ENCODE peak calls at places on chromosomes 11 and 22, in five cellular contexts. O is A549, B is H1, Q is SK-N-SH, P is HepG2. U is an unnamed sample.

GRCh38 chr11:106668147-106668546 is 350.1 kb downstream of the GUCY1A2 start:
- DNase-seq in P (no peak), Q (no peak), B (no peak), O (no peak), U (peak)

GRCh38 chr11:70532728-70533127 is 134.4 kb downstream of the CTTN start:
- DNase-seq in Q (peak), P (no peak), O (no peak), B (no peak), U (peak)

GRCh38 chr22:49203091-49203862 is 624.4 kb downstream of the BRD1 start:
- DNase-seq in B (no peak), Q (peak), P (no peak), O (no peak), U (no peak)

GRCh38 chr22:28440517-28441366 is 238.9 kb downstream of the TTC28 start:
- DNase-seq in B (no peak), P (no peak), Q (peak), O (no peak), U (peak)

GRCh38 chr22:21632237-21632895 is at the start of gene CCDC116:
- DNase-seq in P (peak), O (peak), B (no peak), Q (peak), U (no peak)

GRCh38 chr22:38163844-38164577 is 17.6 kb downstream of the PLA2G6 start:
- DNase-seq in Q (peak), B (no peak), O (peak), P (peak), U (no peak)

GRCh38 chr11:34165786-34166557 is 60.5 kb downstream of the NAT10 start:
- DNase-seq in O (no peak), Q (peak), P (no peak), B (no peak), U (no peak)

GRCh38 chr22:21698430-21699329 is 32.9 kb downstream of the PPIL2 start:
- DNase-seq in O (no peak), P (no peak), Q (no peak), B (no peak), U (no peak)

GRCh38 chr11:1298695-1299492 is 10.5 kb downstream of the TOLLIP start:
- DNase-seq in B (no peak), Q (no peak), P (peak), O (peak), U (peak)

GRCh38 chr11:74257934-74258553 is 53.4 kb downstream of the P4HA3 start:
- DNase-seq in P (no peak), B (no peak), O (peak), Q (no peak), U (peak)

GRCh38 chr22:39254789-39255298 is 10.1 kb upstream of the PDGFB start:
- DNase-seq in P (no peak), B (no peak), O (peak), Q (no peak), U (peak)

GRCh38 chr11:104764718-104765045 is 133.6 kb downstream of the CASP12 start:
- DNase-seq in Q (no peak), B (no peak), P (no peak), O (no peak), U (peak)

GRCh38 chr11:35326266-35326879 is 93.0 kb downstream of the SLC1A2 start:
- DNase-seq in O (no peak), Q (no peak), B (no peak), P (no peak), U (no peak)

GRCh38 chr11:46369458-46370152 is 11.9 kb upstream of the MDK start:
- DNase-seq in Q (peak), B (no peak), O (peak), P (peak), U (peak)

GRCh38 chr11:6427516-6427915 is 8.6 kb upstream of the APBB1 start:
- DNase-seq in Q (no peak), P (no peak), O (no peak), B (no peak), U (no peak)

GRCh38 chr11:12159351-12160099 is 49.1 kb downstream of the MICAL2 start:
- DNase-seq in P (no peak), B (no peak), O (peak), Q (no peak), U (peak)

GRCh38 chr11:721913-722811 is 16.1 kb downstream of the EPS8L2 start:
- DNase-seq in O (no peak), Q (peak), P (no peak), B (no peak), U (no peak)

GRCh38 chr11:10908215-10908990 is 50.5 kb upstream of the ZBED5 start:
- DNase-seq in B (no peak), O (peak), Q (no peak), P (no peak), U (peak)

GRCh38 chr11:124086447-124086846 is 28.8 kb upstream of the VWA5A start:
- DNase-seq in B (no peak), Q (peak), O (no peak), P (no peak), U (no peak)

GRCh38 chr11:65414776-65415498 is 7.7 kb upstream of the NEAT1 start:
- DNase-seq in Q (no peak), B (no peak), P (no peak), O (no peak), U (peak)

GRCh38 chr11:118610220-118610772 is 2.9 kb downstream of the PHLDB1 start:
- DNase-seq in O (no peak), P (no peak), B (no peak), Q (no peak), U (no peak)

GRCh38 chr11:60853469-60853950 is 2.2 kb downstream of the PTGDR2 start:
- DNase-seq in P (no peak), O (no peak), B (no peak), Q (no peak), U (no peak)

GRCh38 chr11:115383431-115383830 is 120.8 kb downstream of the CADM1 start:
- DNase-seq in P (no peak), O (no peak), B (no peak), Q (no peak), U (peak)

DNA sequence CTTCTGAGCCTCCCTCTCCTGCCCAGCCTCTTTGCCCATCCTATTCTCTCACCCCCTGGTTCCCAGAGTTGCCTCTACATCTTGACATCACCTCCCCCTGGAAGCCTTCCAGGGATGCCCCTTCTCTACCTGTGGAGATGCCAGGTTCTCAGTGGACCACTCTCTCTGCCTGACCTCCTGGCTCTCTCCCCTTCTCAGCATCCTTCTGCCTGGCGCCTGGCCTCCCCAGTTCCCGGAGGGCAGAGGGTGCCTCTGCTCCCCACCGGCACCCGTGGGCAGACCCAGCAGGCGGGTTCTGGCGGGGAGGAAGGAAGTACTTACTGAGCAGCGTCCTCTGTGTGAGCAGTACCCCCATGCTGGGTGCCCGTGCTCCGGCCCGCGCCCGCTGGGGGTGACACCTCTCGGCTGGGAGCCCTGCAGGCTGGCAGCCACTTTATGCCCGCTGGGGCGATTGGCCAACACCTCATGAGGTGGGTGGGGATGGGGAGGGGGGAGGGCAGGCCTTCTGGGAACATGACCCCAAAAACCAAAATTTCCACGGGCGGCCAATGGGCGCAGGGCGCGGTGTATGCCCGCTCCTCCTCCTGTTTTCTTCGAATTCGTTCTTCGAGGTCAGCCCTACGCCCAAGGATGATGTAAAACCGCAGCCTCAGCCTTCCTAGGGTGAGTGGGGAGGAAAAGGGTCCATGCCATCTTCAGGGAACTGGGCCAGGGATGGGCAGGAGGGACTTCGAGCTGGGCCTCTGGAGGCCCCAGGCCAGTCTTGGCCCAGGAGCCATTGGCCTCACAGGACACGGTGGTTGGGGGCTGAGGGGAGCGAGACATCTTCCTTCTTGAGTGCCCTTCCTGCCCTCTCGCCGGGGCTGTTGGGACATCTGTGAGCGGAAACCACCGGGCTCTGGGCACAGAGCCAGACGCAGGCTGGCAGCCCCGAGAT is at the start of gene OSM:
- DNase-seq in P (no peak), Q (no peak), O (no peak), B (no peak), U (no peak)
- TF ChIP-seq RFX5 in P (no peak), Q (no peak), O (no peak), B (no peak), U (no peak)

DNA sequence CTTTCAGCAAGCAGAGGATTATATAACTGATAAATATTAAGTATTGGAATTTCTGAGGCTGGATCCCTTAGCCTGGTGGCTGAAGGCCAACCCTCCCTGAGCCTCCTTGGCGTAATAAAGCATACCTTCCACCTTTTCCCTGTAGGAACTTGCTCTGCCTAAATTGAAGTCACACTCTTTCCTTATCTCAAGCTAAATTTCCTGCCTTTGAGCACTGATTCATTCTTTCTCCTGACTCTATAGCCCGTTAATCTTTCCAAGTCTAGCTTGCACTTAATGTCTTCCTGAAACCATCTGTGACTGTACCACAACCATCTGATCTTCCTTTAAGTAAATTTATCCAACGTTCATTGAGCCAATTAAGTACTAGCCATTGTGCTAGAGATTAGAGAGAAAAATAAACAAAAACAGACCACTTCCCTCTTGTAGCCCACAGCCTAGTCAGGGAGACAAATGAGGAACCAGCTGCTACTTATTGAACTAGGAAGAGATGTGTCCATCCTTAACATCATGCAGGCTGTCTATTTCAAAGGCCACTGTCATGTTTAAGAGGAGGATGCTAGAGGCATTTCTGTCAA is 62.9 kb downstream of the GRK3 start:
- DNase-seq in Q (peak), B (no peak), P (no peak), O (no peak), U (peak)
- TF ChIP-seq RFX5 in Q (no peak), B (no peak), P (no peak), O (no peak), U (no peak)

GRCh38 chr11:18204771-18205170 is 31.8 kb downstream of the SAA4 start:
- DNase-seq in P (no peak), Q (no peak), B (no peak), O (no peak), U (no peak)

GRCh38 chr11:18209058-18209457 is 27.5 kb downstream of the SAA4 start:
- DNase-seq in O (no peak), Q (no peak), B (no peak), P (no peak), U (no peak)

GRCh38 chr11:18204220-18204619 is 31.6 kb downstream of the MRGPRX4 start:
- DNase-seq in Q (no peak), P (no peak), B (no peak), O (no peak), U (no peak)

GRCh38 chr11:18203723-18204122 is 31.1 kb downstream of the MRGPRX4 start:
- DNase-seq in B (no peak), P (peak), Q (peak), O (peak), U (peak)
- TF ChIP-seq RFX5 in B (no peak), P (no peak), Q (no peak), O (no peak), U (no peak)

GRCh38 chr11:13761712-13762111 is 93.2 kb downstream of the FAR1 start:
- DNase-seq in O (no peak), P (no peak), Q (no peak), B (no peak), U (peak)
- TF ChIP-seq RFX5 in O (no peak), P (no peak), Q (no peak), B (no peak), U (no peak)